ENCODE peak calls at places on chromosomes 1 and 21, in ten cellular contexts. U is astrocyte of the cerebellum; G is substantia nigra; I is NCI-H524; O is ACHN; L is brain pericyte; P is pons; T is AG09309; A is right lobe of liver; Y is stimulated activated CD8-positive, alpha-beta memory T cell treated with anti-CD3 and anti-CD28 coated beads, Interleukin-15, amount 100 ng/mL, for 24 hours. F is an unnamed sample.

GRCh38 chr21:26115346-26115745 is 55.2 kb downstream of the APP start:
- DNase-seq in O (no peak), P (no peak), I (peak), U (no peak), T (no peak), A (no peak), L (no peak), G (no peak), Y (no peak), F (no peak)

GRCh38 chr1:46133181-46133658 is 791 bp upstream of the PIK3R3 start:
- DNase-seq in U (no peak), L (no peak), P (no peak), G (peak), T (no peak), A (no peak), O (no peak), I (peak), Y (peak), F (peak)

GRCh38 chr1:176374967-176375569 is 87.9 kb upstream of the PAPPA2 start:
- DNase-seq in Y (peak), I (peak), P (peak), T (peak), G (peak), U (peak), L (no peak), O (peak), A (peak), F (peak)

GRCh38 chr1:156577512-156577911 is 2.0 kb upstream of the TTC24 start:
- DNase-seq in L (no peak), U (no peak), P (no peak), A (no peak), T (no peak), O (no peak), G (no peak), Y (no peak), I (no peak), F (no peak)

GRCh38 chr1:13930151-13930550 is 230.2 kb downstream of the PRDM2 start:
- DNase-seq in Y (no peak), G (no peak), L (no peak), I (peak), T (no peak), P (no peak), O (no peak), A (no peak), U (no peak), F (no peak)

GRCh38 chr1:240802271-240802670 is 190.3 kb upstream of the GREM2 start:
- DNase-seq in I (no peak), Y (no peak), P (no peak), L (no peak), O (no peak), U (no peak), T (no peak), G (no peak), A (no peak), F (no peak)

GRCh38 chr1:106879538-106879937 is 176.9 kb upstream of the PRMT6 start:
- DNase-seq in Y (no peak), G (no peak), P (peak), A (peak), U (no peak), O (no peak), I (no peak), T (no peak), L (no peak), F (no peak)

GRCh38 chr1:243407284-243408018 is 151.6 kb downstream of the SDCCAG8 start:
- DNase-seq in T (peak), L (no peak), Y (no peak), P (no peak), O (peak), U (no peak), I (no peak), G (no peak), A (no peak), F (no peak)

GRCh38 chr1:100358210-100358609 is 5.9 kb downstream of the CDC14A start:
- DNase-seq in Y (no peak), L (no peak), P (no peak), G (no peak), O (peak), I (peak), A (no peak), U (no peak), T (no peak), F (no peak)

GRCh38 chr21:45294509-45295291 is 7.0 kb upstream of the POFUT2 start:
- DNase-seq in L (peak), I (no peak), U (peak), Y (no peak), G (no peak), A (peak), T (peak), P (peak), O (no peak), F (no peak)

GRCh38 chr1:218890436-218890835 is 283.2 kb upstream of the LYPLAL1 start:
- DNase-seq in L (no peak), T (no peak), I (no peak), Y (no peak), U (no peak), P (no peak), A (no peak), O (no peak), G (no peak), F (no peak)

GRCh38 chr1:151145158-151146071 is 1.0 kb downstream of the SEMA6C start:
- DNase-seq in U (no peak), T (no peak), I (no peak), P (no peak), Y (no peak), G (no peak), O (no peak), A (no peak), L (no peak), F (no peak)

GRCh38 chr21:15437873-15438272 is 291.9 kb upstream of the USP25 start:
- DNase-seq in P (no peak), G (no peak), L (no peak), U (peak), Y (no peak), A (no peak), T (no peak), O (no peak), I (no peak), F (no peak)

GRCh38 chr1:25889470-25889869 is 14.0 kb upstream of the PAQR7 start:
- DNase-seq in Y (no peak), T (no peak), U (no peak), L (no peak), P (no peak), O (peak), A (no peak), I (no peak), G (no peak), F (no peak)

GRCh38 chr1:51346086-51346942 is 16.0 kb upstream of the TTC39A start:
- DNase-seq in L (no peak), A (no peak), Y (no peak), U (no peak), O (no peak), P (no peak), G (no peak), I (no peak), T (no peak), F (no peak)

GRCh38 chr1:21647431-21648373 is 21.5 kb downstream of the RAP1GAP start:
- DNase-seq in P (no peak), U (no peak), O (peak), L (no peak), Y (no peak), T (no peak), I (no peak), A (peak), G (no peak), F (no peak)

GRCh38 chr21:34537838-34538237 is 25.8 kb upstream of the KCNE1 start:
- DNase-seq in I (no peak), A (no peak), Y (no peak), O (no peak), L (no peak), T (no peak), P (no peak), U (no peak), G (no peak), F (no peak)

GRCh38 chr1:205255941-205256780 is 28.4 kb downstream of the TMCC2 start:
- DNase-seq in I (peak), A (peak), U (peak), G (peak), O (peak), P (peak), T (no peak), L (peak), Y (peak), F (no peak)

GRCh38 chr1:15994590-15995351 is 9.3 kb upstream of the SRARP start:
- DNase-seq in T (no peak), U (no peak), L (no peak), O (peak), P (peak), A (peak), G (peak), I (peak), Y (no peak), F (no peak)

GRCh38 chr1:39205102-39205780 is 746 bp downstream of the MACF1 start:
- DNase-seq in P (peak), T (no peak), Y (no peak), G (peak), L (no peak), I (no peak), U (no peak), O (no peak), A (no peak), F (no peak)

GRCh38 chr1:145751491-145752021 is 32.3 kb downstream of the CD160 start:
- DNase-seq in T (peak), P (peak), A (no peak), Y (no peak), G (peak), I (no peak), U (peak), O (peak), L (peak), F (no peak)

GRCh38 chr1:172308577-172308976 is 111.9 kb upstream of the C1orf105 start:
- DNase-seq in P (no peak), U (no peak), T (no peak), G (no peak), Y (no peak), I (no peak), L (no peak), A (no peak), O (no peak), F (no peak)

GRCh38 chr1:177809844-177810243 is 160.0 kb downstream of the SEC16B start:
- DNase-seq in A (no peak), I (no peak), G (no peak), T (no peak), Y (no peak), L (no peak), P (no peak), U (no peak), O (no peak), F (no peak)

GRCh38 chr21:44083631-44084291 is 23.4 kb upstream of the PWP2 start:
- DNase-seq in U (no peak), Y (peak), O (no peak), I (no peak), G (no peak), A (no peak), T (no peak), L (no peak), P (no peak), F (no peak)

GRCh38 chr1:116134178-116134773 is 23.1 kb downstream of the MAB21L3 start:
- DNase-seq in A (no peak), Y (no peak), U (no peak), O (no peak), L (no peak), P (no peak), T (no peak), I (peak), G (no peak), F (no peak)

GRCh38 chr21:41317458-41317857 is 857 bp downstream of the FAM3B start:
- DNase-seq in P (no peak), T (no peak), A (no peak), O (no peak), U (no peak), I (no peak), Y (no peak), G (no peak), L (no peak), F (no peak)

GRCh38 chr1:225378880-225379279 is 49.0 kb downstream of the LBR start:
- DNase-seq in G (no peak), Y (no peak), P (no peak), A (no peak), L (no peak), T (peak), I (no peak), U (peak), O (no peak), F (no peak)

GRCh38 chr1:76881726-76882125 is 14.4 kb downstream of the ST6GALNAC5 start:
- DNase-seq in A (no peak), L (no peak), P (no peak), I (no peak), G (no peak), U (no peak), T (no peak), Y (no peak), O (no peak), F (no peak)

GRCh38 chr1:18901952-18902522 is 318 bp downstream of the ALDH4A1 start:
- DNase-seq in I (peak), L (no peak), G (no peak), O (no peak), T (no peak), Y (no peak), A (no peak), P (no peak), U (no peak), F (no peak)

GRCh38 chr1:208108646-208109330 is 135.4 kb downstream of the PLXNA2 start:
- DNase-seq in A (no peak), I (peak), U (no peak), O (no peak), Y (no peak), L (no peak), T (no peak), P (no peak), G (no peak), F (no peak)

GRCh38 chr21:25907573-25908275 is 173.0 kb downstream of the GABPA start:
- DNase-seq in T (no peak), O (no peak), G (no peak), Y (no peak), I (no peak), P (peak), U (no peak), A (no peak), L (no peak), F (no peak)

GRCh38 chr1:85398391-85399064 is 66.4 kb downstream of the DDAH1 start:
- DNase-seq in O (peak), U (peak), G (no peak), Y (no peak), I (no peak), T (no peak), L (no peak), P (no peak), A (no peak), F (no peak)

GRCh38 chr21:31133243-31133830 is 95.1 kb upstream of the KRTAP19-8 start:
- DNase-seq in O (no peak), A (no peak), Y (no peak), L (no peak), I (no peak), U (no peak), T (no peak), P (no peak), G (no peak), F (no peak)

F was measured in D721Med.